ENCODE peak calls at places on chromosomes 12 and 14, in six cellular contexts. Q, N, E, J, C and R are unnamed samples.

GRCh38 chr14:45128963-45129629 is 5.2 kb downstream of the FKBP3 start:
- ATAC-seq in C (no peak), Q (no peak), N (no peak), E (no peak), J (no peak), R (no peak)

GRCh38 chr12:70353780-70354640 is 12.1 kb upstream of the KCNMB4 start:
- ATAC-seq in C (no peak), Q (no peak), J (no peak), E (no peak), N (no peak), R (no peak)

GRCh38 chr12:53596920-53597363 is 29.2 kb downstream of the ATF7 start:
- ATAC-seq in N (no peak), J (no peak), C (no peak), Q (no peak), E (no peak), R (peak)

GRCh38 chr12:94491489-94491888 is 31.8 kb upstream of the CEP83 start:
- ATAC-seq in C (no peak), E (no peak), J (no peak), Q (no peak), N (no peak), R (no peak)

GRCh38 chr12:14247166-14247565 is 118.3 kb upstream of the ATF7IP start:
- ATAC-seq in E (no peak), J (no peak), C (no peak), Q (no peak), N (no peak), R (no peak)

GRCh38 chr12:4454315-4454860 is 8.8 kb upstream of the FGF6 start:
- ATAC-seq in C (no peak), N (no peak), E (no peak), Q (no peak), J (no peak), R (no peak)

GRCh38 chr12:12456637-12457036 is 99.8 kb downstream of the BORCS5 start:
- ATAC-seq in J (no peak), C (no peak), N (no peak), E (no peak), Q (no peak), R (no peak)

GRCh38 chr12:101707131-101707782 is 9.8 kb downstream of the CHPT1 start:
- ATAC-seq in N (peak), J (peak), E (peak), Q (no peak), C (peak), R (no peak)

GRCh38 chr12:105445261-105446015 is 114.9 kb downstream of the C12orf75 start:
- ATAC-seq in Q (no peak), J (no peak), N (no peak), E (no peak), C (no peak), R (peak)

GRCh38 chr14:37171678-37172023 is 755 bp downstream of the SLC25A21 start:
- ATAC-seq in E (no peak), C (peak), J (peak), Q (peak), N (no peak), R (peak)

GRCh38 chr14:22231022-22231421 is 358.0 kb downstream of the DAD1 start:
- ATAC-seq in N (peak), Q (no peak), E (no peak), C (no peak), J (no peak), R (no peak)

GRCh38 chr12:81809829-81810595 is 50.9 kb upstream of the PPFIA2 start:
- ATAC-seq in J (no peak), Q (no peak), C (no peak), N (peak), E (no peak), R (peak)

GRCh38 chr12:7647071-7647470 is 18.6 kb downstream of the APOBEC1 start:
- ATAC-seq in Q (no peak), E (no peak), N (no peak), J (no peak), C (no peak), R (no peak)

GRCh38 chr12:91205791-91206190 is 23.2 kb upstream of the DCN start:
- ATAC-seq in C (no peak), E (no peak), N (no peak), J (no peak), Q (no peak), R (no peak)

GRCh38 chr12:31525496-31526157 is 65.3 kb downstream of the DENND5B start:
- ATAC-seq in J (peak), N (peak), C (no peak), Q (no peak), E (no peak), R (no peak)

GRCh38 chr12:123232472-123232806 is 502 bp downstream of the MPHOSPH9 start:
- ATAC-seq in C (peak), J (peak), E (no peak), N (no peak), Q (peak), R (peak)

GRCh38 chr12:3728686-3729085 is 24.2 kb downstream of the CRACR2A start:
- ATAC-seq in E (peak), J (no peak), Q (no peak), C (no peak), N (no peak), R (no peak)

GRCh38 chr14:91372680-91373495 is 44.7 kb downstream of the CCDC88C start:
- ATAC-seq in E (no peak), J (no peak), Q (no peak), C (peak), N (peak), R (no peak)

GRCh38 chr12:43117226-43117930 is 434.6 kb downstream of the ADAMTS20 start:
- ATAC-seq in E (no peak), C (no peak), J (no peak), N (no peak), Q (no peak), R (no peak)

GRCh38 chr14:82362452-82362851 is 828.8 kb upstream of the SEL1L start:
- ATAC-seq in Q (no peak), J (no peak), N (no peak), C (no peak), E (no peak), R (peak)

GRCh38 chr12:107093547-107094448 is at the start of gene CRY1:
- ATAC-seq in Q (peak), J (peak), N (peak), C (peak), E (peak), R (peak)

GRCh38 chr12:94795520-94795919 is 145.2 kb upstream of the TMCC3 start:
- ATAC-seq in Q (peak), N (no peak), C (no peak), J (no peak), E (peak), R (peak)

GRCh38 chr14:55712505-55712904 is 132.5 kb downstream of the KTN1 start:
- ATAC-seq in N (no peak), E (no peak), Q (no peak), C (no peak), J (no peak), R (no peak)

GRCh38 chr12:66131067-66131688 is 628 bp upstream of the LLPH start:
- ATAC-seq in Q (no peak), N (peak), J (peak), C (peak), E (no peak), R (peak)

GRCh38 chr14:89409961-89410360 is 7.1 kb downstream of the FOXN3 start:
- ATAC-seq in N (peak), J (no peak), E (no peak), C (no peak), Q (no peak), R (no peak)

GRCh38 chr12:7915911-7916403 is 20.0 kb downstream of the SLC2A3 start:
- ATAC-seq in Q (no peak), J (peak), E (peak), N (no peak), C (no peak), R (no peak)

GRCh38 chr14:88562831-88563686 is at the start of gene ZC3H14:
- ATAC-seq in C (peak), Q (peak), N (peak), J (peak), E (peak), R (peak)

GRCh38 chr12:130809791-130810190 is 29.3 kb downstream of the STX2 start:
- ATAC-seq in E (no peak), J (no peak), C (no peak), N (no peak), Q (no peak), R (no peak)

GRCh38 chr14:45559626-45560025 is 306.6 kb upstream of the MIS18BP1 start:
- ATAC-seq in Q (no peak), N (peak), C (no peak), E (no peak), J (peak), R (no peak)

GRCh38 chr14:96109956-96110355 is 70.8 kb downstream of the C14orf132 start:
- ATAC-seq in N (no peak), E (no peak), J (no peak), C (no peak), Q (no peak), R (no peak)

GRCh38 chr14:88185843-88186242 is 137.2 kb downstream of the KCNK10 start:
- ATAC-seq in C (no peak), J (no peak), N (no peak), Q (no peak), E (peak), R (no peak)

GRCh38 chr12:117724545-117724944 is 244.2 kb downstream of the KSR2 start:
- ATAC-seq in C (no peak), N (no peak), E (no peak), Q (no peak), J (no peak), R (no peak)

GRCh38 chr14:25406818-25407217 is 356.9 kb upstream of the STXBP6 start:
- ATAC-seq in C (no peak), J (peak), N (peak), Q (no peak), E (no peak), R (no peak)

GRCh38 chr14:105470812-105471771 is 3.5 kb upstream of the CRIP2 start:
- ATAC-seq in J (peak), E (no peak), N (no peak), C (peak), Q (no peak), R (no peak)
- TF ChIP-seq EP300 in J (no peak), E (no peak), N (no peak), C (no peak), Q (no peak), R (no peak)

DNA sequence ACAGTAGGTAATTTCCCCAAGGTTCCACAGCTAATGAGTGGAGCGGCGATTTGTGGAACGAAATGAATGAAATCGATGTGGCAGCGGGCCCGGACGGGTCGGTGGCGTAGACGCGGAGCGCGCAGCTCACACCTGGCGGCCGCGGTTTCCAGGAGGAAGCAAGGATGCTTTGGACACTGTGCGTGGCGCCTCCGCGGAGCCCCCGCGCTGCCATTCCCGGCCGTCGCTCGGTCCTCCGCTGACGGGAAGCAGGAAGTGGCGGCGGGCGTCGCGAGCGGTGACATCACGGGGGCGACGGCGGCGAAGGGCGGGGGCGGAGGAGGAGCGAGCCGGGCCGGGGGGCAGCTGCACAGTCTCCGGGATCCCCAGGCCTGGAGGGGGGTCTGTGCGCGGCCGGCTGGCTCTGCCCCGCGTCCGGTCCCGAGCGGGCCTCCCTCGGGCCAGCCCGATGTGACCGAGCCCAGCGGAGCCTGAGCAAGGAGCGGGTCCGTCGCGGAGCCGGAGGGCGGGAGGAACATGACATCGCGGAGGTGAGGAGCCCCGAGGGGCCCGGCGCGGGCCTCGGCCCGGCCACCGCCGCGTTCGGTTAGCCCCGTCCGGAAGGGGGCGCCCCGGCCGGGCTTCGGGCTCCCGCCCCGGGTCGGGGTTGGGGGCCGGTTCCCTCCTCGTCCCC is at the start of gene PTPN11:
- ATAC-seq in J (peak), E (peak), Q (peak), N (peak), C (peak), R (peak)
- TF ChIP-seq EP300 in J (no peak), E (peak), Q (no peak), N (no peak), C (no peak), R (no peak)

GRCh38 chr14:32661216-32661615 is 277.5 kb upstream of the NPAS3 start:
- ATAC-seq in C (no peak), N (no peak), Q (no peak), E (no peak), J (no peak), R (no peak)
- TF ChIP-seq EP300 in C (no peak), N (no peak), Q (no peak), E (no peak), J (no peak), R (no peak)

GRCh38 chr12:52203126-52203921 is 11.5 kb upstream of the KRT80 start:
- ATAC-seq in Q (peak), N (peak), E (peak), C (no peak), J (peak), R (peak)
- TF ChIP-seq EP300 in Q (peak), N (no peak), E (peak), C (no peak), J (no peak), R (no peak)

DNA sequence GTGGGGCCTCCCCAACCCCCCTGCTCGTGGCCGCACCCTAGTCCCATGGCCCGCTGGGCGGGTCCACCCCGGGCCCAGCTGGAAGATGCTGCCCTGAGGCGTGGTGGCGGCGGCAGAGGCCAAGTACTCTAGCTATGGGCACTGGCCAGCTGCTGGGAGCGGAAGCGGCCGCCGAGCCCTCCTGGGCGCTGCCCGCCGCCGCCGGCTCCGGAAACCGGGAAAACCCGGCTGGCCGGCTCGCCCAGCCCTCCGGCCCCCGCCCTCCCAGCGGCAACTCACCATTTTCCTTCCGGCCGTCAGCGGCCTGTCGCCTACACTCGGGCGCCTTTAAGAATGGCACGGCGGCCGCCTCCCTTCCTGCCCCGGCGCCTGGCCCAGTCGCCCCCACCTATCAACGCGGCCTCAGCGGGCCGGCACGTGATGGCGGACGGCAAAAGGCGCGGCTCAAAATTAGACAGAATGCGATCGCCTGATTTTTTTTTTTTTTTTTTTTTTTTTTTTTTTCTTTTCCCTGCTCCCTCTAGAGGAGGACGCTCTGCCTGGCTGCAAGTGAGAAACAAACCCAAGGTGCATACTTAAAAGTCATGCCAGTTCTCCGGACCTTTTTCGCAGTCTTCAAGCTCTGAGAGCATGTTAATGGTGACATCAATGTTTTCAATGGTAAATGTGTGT is at the start of gene GMFB:
- ATAC-seq in Q (peak), J (peak), C (peak), E (peak), N (peak), R (peak)
- TF ChIP-seq EP300 in Q (no peak), J (no peak), C (peak), E (no peak), N (no peak), R (no peak)

GRCh38 chr14:51460051-51460450 is 191.7 kb upstream of the FRMD6 start:
- ATAC-seq in E (no peak), N (no peak), J (no peak), Q (no peak), C (no peak), R (no peak)

GRCh38 chr14:51463461-51463860 is 188.2 kb upstream of the FRMD6 start:
- ATAC-seq in Q (no peak), C (no peak), J (no peak), E (no peak), N (no peak), R (no peak)

GRCh38 chr14:51462182-51462581 is 189.5 kb upstream of the FRMD6 start:
- ATAC-seq in E (no peak), C (no peak), Q (no peak), N (no peak), J (no peak), R (no peak)

GRCh38 chr14:51464411-51464810 is 187.3 kb upstream of the FRMD6 start:
- ATAC-seq in N (no peak), E (no peak), C (no peak), Q (no peak), J (no peak), R (no peak)

GRCh38 chr14:51462706-51463105 is 189.0 kb upstream of the FRMD6 start:
- ATAC-seq in C (no peak), J (no peak), N (no peak), E (no peak), Q (no peak), R (no peak)
- TF ChIP-seq EP300 in C (no peak), J (no peak), N (no peak), E (no peak), Q (no peak), R (no peak)

GRCh38 chr14:94600148-94600545 is 12.0 kb upstream of the SERPINA3 start:
- ATAC-seq in J (no peak), E (no peak), N (no peak), Q (no peak), C (no peak), R (no peak)

GRCh38 chr14:94597788-94598187 is 14.4 kb upstream of the SERPINA3 start:
- ATAC-seq in E (no peak), J (no peak), Q (no peak), C (no peak), N (no peak), R (no peak)

GRCh38 chr14:94598506-94598815 is 13.7 kb upstream of the SERPINA3 start:
- ATAC-seq in J (peak), Q (no peak), C (no peak), N (no peak), E (no peak), R (no peak)

GRCh38 chr14:94599656-94600004 is 12.6 kb upstream of the SERPINA3 start:
- ATAC-seq in N (no peak), E (peak), C (no peak), Q (peak), J (no peak), R (no peak)

GRCh38 chr14:94598816-94599655 is 13.2 kb upstream of the SERPINA3 start:
- ATAC-seq in N (no peak), C (no peak), Q (peak), J (peak), E (peak), R (peak)
- TF ChIP-seq EP300 in N (no peak), C (no peak), Q (peak), J (peak), E (peak), R (no peak)

GRCh38 chr12:113118142-113118541 is 17.4 kb downstream of the RASAL1 start:
- ATAC-seq in C (no peak), E (no peak), N (no peak), Q (no peak), J (no peak), R (no peak)

GRCh38 chr12:113116875-113117274 is 18.7 kb downstream of the RASAL1 start:
- ATAC-seq in Q (no peak), C (peak), J (no peak), E (no peak), N (no peak), R (no peak)

GRCh38 chr12:113120670-113121370 is 14.7 kb downstream of the RASAL1 start:
- ATAC-seq in Q (peak), C (no peak), N (no peak), J (no peak), E (no peak), R (no peak)

GRCh38 chr12:113115455-113116126 is 20.0 kb downstream of the RASAL1 start:
- ATAC-seq in N (no peak), J (no peak), C (no peak), E (no peak), Q (no peak), R (no peak)

DNA sequence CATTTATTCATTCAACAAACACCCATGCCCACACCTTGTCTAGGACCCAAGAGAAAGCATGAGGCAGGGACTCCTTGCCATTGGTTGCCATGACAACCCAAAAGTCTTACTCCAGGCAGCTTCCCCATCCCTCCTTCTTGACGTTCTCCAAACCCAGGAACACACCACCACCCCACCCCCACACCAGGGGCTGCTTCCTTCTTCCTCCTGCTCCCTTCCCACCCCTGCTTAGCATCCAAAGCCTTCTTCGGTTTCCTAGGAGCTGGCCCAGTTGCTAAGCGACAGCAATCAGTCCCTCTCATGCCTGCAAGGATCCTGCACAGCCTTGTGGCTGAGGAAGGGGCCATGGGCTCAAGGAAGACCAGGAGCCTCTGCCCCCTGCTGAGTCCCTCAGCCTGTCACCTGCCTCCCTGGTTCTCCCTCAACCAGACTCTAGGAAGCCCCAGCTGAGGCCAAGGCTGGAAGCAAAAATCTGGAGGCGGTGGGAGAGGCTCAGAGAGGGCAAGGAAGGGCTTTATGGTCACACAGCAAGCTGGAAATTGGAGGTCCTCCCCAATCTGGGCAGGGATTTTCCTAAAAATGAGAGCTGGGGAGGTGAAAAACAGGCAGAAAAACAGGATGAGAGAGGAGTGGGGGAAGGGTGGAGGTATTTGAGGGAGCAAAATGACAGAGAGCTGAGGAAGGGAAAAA is 15.4 kb downstream of the RASAL1 start:
- ATAC-seq in E (no peak), C (no peak), J (no peak), Q (no peak), N (no peak), R (no peak)
- TF ChIP-seq EP300 in E (no peak), C (no peak), J (no peak), Q (no peak), N (no peak), R (no peak)

DNA sequence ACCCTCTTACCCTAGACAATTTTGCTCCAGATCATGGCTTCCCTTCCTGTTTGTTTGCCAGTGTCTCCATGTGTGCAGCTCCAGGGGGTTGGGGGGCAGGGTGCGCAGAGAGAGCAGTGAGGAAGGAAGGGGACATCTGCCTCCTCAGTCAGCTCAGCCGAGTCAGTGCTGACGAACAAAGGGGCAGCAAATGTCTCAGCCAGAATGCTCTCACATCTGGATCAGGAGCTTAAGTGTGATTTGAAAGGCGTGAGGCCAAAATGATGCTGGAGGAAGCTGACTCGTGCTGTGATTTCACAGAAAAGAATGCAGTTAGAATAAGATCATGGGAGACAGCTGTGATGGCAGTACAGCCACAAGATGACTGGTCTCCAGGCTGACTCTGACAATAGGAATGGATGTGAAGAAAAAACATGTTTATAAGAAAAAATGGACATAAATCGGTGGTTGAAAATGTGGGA is 27.1 kb upstream of the CDK17 start:
- ATAC-seq in J (no peak), E (peak), C (no peak), N (no peak), Q (peak), R (peak)
- TF ChIP-seq EP300 in J (no peak), E (peak), C (no peak), N (no peak), Q (no peak), R (no peak)